ENCODE peak calls at places on chromosomes 2 and 18, in four cellular contexts. N, D, G and Y are unnamed samples.

GRCh38 chr2:172395503-172395902 is 31.9 kb upstream of the ITGA6 start:
- DNase-seq in N (no peak), G (no peak), D (no peak), Y (no peak)

GRCh38 chr2:105797298-105797819 is 52.6 kb downstream of the NCK2 start:
- DNase-seq in G (peak), N (peak), D (no peak), Y (no peak)

GRCh38 chr18:59954746-59955145 is 55.0 kb downstream of the PMAIP1 start:
- DNase-seq in N (peak), D (no peak), G (no peak), Y (no peak)

GRCh38 chr2:189880429-189880828 is 96.2 kb downstream of the PMS1 start:
- DNase-seq in D (no peak), N (no peak), G (no peak), Y (no peak)

GRCh38 chr2:15734871-15735737 is 143.4 kb downstream of the DDX1 start:
- DNase-seq in D (no peak), N (no peak), G (no peak), Y (no peak)

GRCh38 chr2:118310878-118311442 is 222.7 kb downstream of the INSIG2 start:
- DNase-seq in N (peak), G (no peak), D (peak), Y (peak)

GRCh38 chr2:30653847-30654246 is 153.4 kb downstream of the CAPN13 start:
- DNase-seq in D (no peak), G (no peak), N (peak), Y (no peak)

GRCh38 chr18:23384778-23385736 is 68.0 kb upstream of the RIOK3 start:
- DNase-seq in N (no peak), G (peak), D (no peak), Y (no peak)

GRCh38 chr2:96876811-96877437 is 7.0 kb upstream of the SEMA4C start:
- DNase-seq in D (no peak), G (no peak), N (no peak), Y (no peak)

DNA sequence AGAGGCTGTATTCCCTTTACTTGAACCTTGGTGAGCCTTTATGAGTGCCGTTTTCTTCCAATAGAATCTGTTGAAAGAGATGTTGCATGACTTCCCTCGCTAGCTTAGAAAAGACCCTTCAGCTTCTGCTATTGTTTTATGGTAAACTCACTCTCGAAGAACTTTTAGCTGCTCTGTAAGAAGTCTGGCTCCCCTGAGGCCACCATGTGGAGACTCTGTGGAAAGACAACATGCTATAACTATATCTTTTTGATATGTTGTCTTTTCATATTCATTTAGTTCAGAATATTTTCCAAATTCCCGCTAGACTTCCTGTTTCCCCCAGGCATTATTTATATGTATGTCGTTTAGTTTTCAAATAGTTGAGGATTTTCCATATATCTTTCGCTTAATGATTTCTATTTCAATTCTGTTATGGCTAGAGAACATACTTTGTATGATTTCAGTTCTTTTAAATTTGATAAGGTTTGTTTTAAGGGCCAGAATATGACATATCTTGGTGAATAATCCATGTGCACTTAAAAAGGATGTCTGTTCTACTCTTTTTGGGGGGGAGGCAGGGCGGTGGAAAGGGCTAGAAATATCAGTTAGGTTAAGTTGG is 64.1 kb downstream of the PTPN4 start:
- DNase-seq in N (peak), G (peak), D (peak), Y (peak)
- H2AFZ ChIP-seq in N (peak), G (no peak), D (no peak), Y (no peak)

GRCh38 chr2:13195270-13195669 is 478.5 kb downstream of the TRIB2 start:
- DNase-seq in N (no peak), G (no peak), D (no peak), Y (no peak)

GRCh38 chr2:13193075-13193474 is 476.3 kb downstream of the TRIB2 start:
- DNase-seq in G (peak), D (no peak), N (no peak), Y (peak)

GRCh38 chr2:13193900-13194299 is 477.2 kb downstream of the TRIB2 start:
- DNase-seq in G (peak), D (peak), N (peak), Y (peak)
- TF ChIP-seq EZH2phosphoT487 in G (no peak), D (no peak), N (no peak), Y (no peak)

GRCh38 chr18:68519341-68519740 is 195.6 kb downstream of the TMX3 start:
- DNase-seq in G (no peak), D (no peak), N (no peak), Y (no peak)

DNA sequence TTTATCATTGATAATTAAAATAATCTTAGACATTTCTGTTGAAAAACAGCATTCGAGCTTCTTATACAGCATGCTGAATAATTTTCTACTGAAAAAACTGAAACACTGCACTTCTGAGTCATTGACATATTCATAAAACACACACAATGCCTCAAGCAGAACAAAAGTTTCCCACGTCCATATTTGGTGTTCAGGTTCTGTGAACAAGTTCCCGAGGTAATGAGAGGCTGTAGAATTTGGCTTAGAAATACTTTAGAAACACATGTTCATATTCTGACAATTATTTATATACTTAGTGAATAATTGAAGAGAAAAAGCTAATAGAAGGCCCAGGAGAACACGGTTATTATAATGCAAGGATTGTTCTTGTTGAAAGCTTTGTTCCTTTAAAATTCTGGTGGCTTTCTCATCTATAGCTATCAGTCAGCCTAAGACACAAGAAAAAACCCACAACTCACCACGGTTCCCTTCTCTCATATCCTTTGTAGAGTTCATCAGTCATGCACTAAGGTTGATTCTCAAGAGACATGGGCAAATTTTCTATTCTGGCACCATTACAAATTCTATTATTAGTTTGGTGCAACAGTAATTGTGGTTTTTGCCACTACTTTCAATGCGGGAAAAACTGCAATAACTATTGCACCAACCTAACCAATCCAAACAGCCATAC is 194.4 kb downstream of the TMX3 start:
- DNase-seq in G (no peak), D (no peak), N (peak), Y (no peak)
- H2AFZ ChIP-seq in G (no peak), D (no peak), N (no peak), Y (no peak)

GRCh38 chr2:202091476-202091875 is 18.4 kb downstream of the KIAA2012 start:
- DNase-seq in D (no peak), N (no peak), G (no peak), Y (no peak)

GRCh38 chr2:202098336-202098735 is 25.3 kb downstream of the KIAA2012 start:
- DNase-seq in G (no peak), D (no peak), N (no peak), Y (no peak)

GRCh38 chr2:202101049-202101579 is 28.1 kb downstream of the KIAA2012 start:
- DNase-seq in N (no peak), D (no peak), G (no peak), Y (no peak)

GRCh38 chr2:202099515-202099914 is 26.5 kb downstream of the KIAA2012 start:
- DNase-seq in G (no peak), D (peak), N (no peak), Y (peak)

GRCh38 chr2:202096736-202097135 is 23.7 kb downstream of the KIAA2012 start:
- DNase-seq in G (no peak), N (peak), D (no peak), Y (no peak)
- TF ChIP-seq EZH2phosphoT487 in G (no peak), N (no peak), D (no peak), Y (no peak)